ENCODE peak calls at places on chromosomes 4 and X, in nine cellular contexts. Q is uterus; A is NCI-H774; I is GM13977; C is naive thymus-derived CD8-positive, alpha-beta T cell; N is T1000; U is fibroblast of mammary gland; F is NCI-H345; T is bronchial epithelial cell. H is an unnamed sample.

GRCh38 chrX:17581650-17582049 is 155.6 kb upstream of the SCML1 start:
- DNase-seq in Q (no peak), A (no peak), I (no peak), C (no peak), N (no peak), U (no peak), F (no peak), T (no peak), H (no peak)

GRCh38 chrX:38660395-38661179 is 99.2 kb downstream of the TSPAN7 start:
- DNase-seq in Q (no peak), A (no peak), I (no peak), C (no peak), N (no peak), U (no peak), F (no peak), T (no peak), H (no peak)

GRCh38 chr4:140943887-140944515 is 187.8 kb upstream of the TBC1D9 start:
- DNase-seq in Q (no peak), A (no peak), I (no peak), C (no peak), N (no peak), U (peak), F (no peak), T (no peak), H (no peak)

GRCh38 chrX:69988955-69989394 is 60.8 kb downstream of the AWAT2 start:
- DNase-seq in Q (no peak), A (no peak), I (no peak), C (no peak), N (no peak), U (peak), F (no peak), T (peak), H (no peak)

GRCh38 chr4:36054750-36055467 is 189.4 kb downstream of the ARAP2 start:
- DNase-seq in Q (no peak), A (no peak), I (no peak), C (no peak), N (no peak), U (no peak), F (no peak), T (no peak), H (no peak)

GRCh38 chrX:270848-271367 is 10.3 kb upstream of the PLCXD1 start:
- DNase-seq in Q (no peak), A (no peak), I (no peak), C (no peak), N (no peak), U (no peak), F (no peak), T (no peak), H (no peak)

GRCh38 chrX:9390693-9391368 is 74.0 kb upstream of the TBL1X start:
- DNase-seq in Q (no peak), A (no peak), I (no peak), C (no peak), N (no peak), U (no peak), F (no peak), T (no peak), H (no peak)

GRCh38 chr4:64539234-64539849 is 130.1 kb upstream of the TECRL start:
- DNase-seq in Q (no peak), A (peak), I (peak), C (peak), N (peak), U (peak), F (peak), T (peak), H (peak)

GRCh38 chrX:9535101-9535500 is 70.2 kb downstream of the TBL1X start:
- DNase-seq in Q (no peak), A (no peak), I (no peak), C (no peak), N (no peak), U (no peak), F (no peak), T (no peak), H (no peak)

GRCh38 chr4:113052379-113052951 is 3.0 kb downstream of the ANK2 start:
- DNase-seq in Q (no peak), A (no peak), I (peak), C (no peak), N (peak), U (peak), F (no peak), T (no peak), H (peak)

GRCh38 chrX:147838465-147839131 is 73.1 kb upstream of the FMR1 start:
- DNase-seq in Q (no peak), A (no peak), I (peak), C (no peak), N (no peak), U (peak), F (no peak), T (peak), H (no peak)

GRCh38 chr4:83364312-83364711 is 29.7 kb upstream of the HPSE start:
- DNase-seq in Q (no peak), A (no peak), I (no peak), C (no peak), N (no peak), U (no peak), F (no peak), T (peak), H (no peak)

GRCh38 chr4:37400326-37400881 is 155.9 kb downstream of the NWD2 start:
- DNase-seq in Q (no peak), A (no peak), I (peak), C (no peak), N (no peak), U (no peak), F (no peak), T (no peak), H (peak)

GRCh38 chrX:21678059-21678458 is 19.9 kb upstream of the KLHL34 start:
- DNase-seq in Q (no peak), A (no peak), I (no peak), C (no peak), N (no peak), U (peak), F (no peak), T (no peak), H (no peak)

GRCh38 chrX:7235071-7235470 is 87.1 kb upstream of the PUDP start:
- DNase-seq in Q (no peak), A (no peak), I (no peak), C (no peak), N (no peak), U (peak), F (no peak), T (no peak), H (no peak)

H was measured in GM06990.